ENCODE peak calls at places on chromosome 14, in five cellular contexts. C is HT1080, O is HFFc6, Z is left ventricle myocardium inferior, J is anterior cingulate cortex. W is an unnamed sample.
A peak's percentile ranks its signal among the peaks of the same experiment; 100 is the strongest.

GRCh38 chr14:88804035-88804434 is 11.3 kb upstream of the EML5 start:
- DNase-seq in J (no peak), Z (no peak), C (peak; percentile 52), O (peak; percentile 44), W (no peak)

GRCh38 chr14:96064866-96065265 is 25.7 kb downstream of the C14orf132 start:
- DNase-seq in O (no peak), C (no peak), J (no peak), Z (no peak), W (no peak)

GRCh38 chr14:24928501-24928900 is 121.4 kb downstream of the STXBP6 start:
- DNase-seq in Z (no peak), J (no peak), O (no peak), C (no peak), W (no peak)

GRCh38 chr14:78697341-78697740 is 527.2 kb downstream of the NRXN3 start:
- DNase-seq in C (peak; percentile 24), Z (no peak), O (peak; percentile 57), J (no peak), W (peak; percentile 33)

GRCh38 chr14:57487771-57488170 is 5.9 kb downstream of the CCDC198 start:
- DNase-seq in O (peak; percentile 15), J (no peak), C (peak; percentile 48), Z (no peak), W (no peak)

GRCh38 chr14:65134651-65135579 is 32.6 kb upstream of the MAX start:
- DNase-seq in Z (no peak), C (no peak), O (no peak), J (no peak), W (no peak)

GRCh38 chr14:60331201-60332045 is 82.4 kb downstream of the PPM1A start:
- DNase-seq in C (peak; percentile 47), Z (peak; percentile 35), J (peak; percentile 20), O (peak; percentile 10), W (peak; percentile 71)

GRCh38 chr14:77307099-77307496 is 13.6 kb downstream of the POMT2 start:
- DNase-seq in O (no peak), Z (no peak), J (peak; percentile 59), C (no peak), W (no peak)

GRCh38 chr14:63432228-63432627 is 110.9 kb downstream of the PPP2R5E start:
- DNase-seq in O (no peak), Z (no peak), C (no peak), J (no peak), W (no peak)

GRCh38 chr14:49960453-49960852 is 67.6 kb downstream of the ARF6 start:
- DNase-seq in O (no peak), Z (no peak), C (no peak), J (no peak), W (peak; percentile 50)

GRCh38 chr14:56423591-56423991 is 156.0 kb upstream of the TMEM260 start:
- DNase-seq in Z (no peak), O (no peak), C (peak; percentile 1), J (no peak), W (peak; percentile 4)

GRCh38 chr14:44490966-44491365 is 16.1 kb downstream of the FSCB start:
- DNase-seq in Z (no peak), O (no peak), J (no peak), C (no peak), W (no peak)

GRCh38 chr14:74275265-74275841 is 27.4 kb downstream of the ABCD4 start:
- DNase-seq in O (peak; percentile 67), C (peak; percentile 31), Z (no peak), J (no peak), W (no peak)

GRCh38 chr14:105646175-105646574 is 119.8 kb downstream of the TMEM121 start:
- DNase-seq in C (no peak), Z (no peak), J (no peak), O (no peak), W (peak; percentile 8)

GRCh38 chr14:34310724-34311123 is 151.3 kb downstream of the SPTSSA start:
- DNase-seq in O (no peak), C (no peak), J (no peak), Z (no peak), W (no peak)

GRCh38 chr14:62694075-62694474 is 351.2 kb downstream of the KCNH5 start:
- DNase-seq in O (no peak), C (peak; percentile 99), J (no peak), Z (no peak), W (peak; percentile 63)

GRCh38 chr14:54881761-54882401 is 20.7 kb downstream of the GCH1 start:
- DNase-seq in Z (no peak), J (no peak), C (peak; percentile 46), O (no peak), W (no peak)

GRCh38 chr14:70254476-70254961 is 65.8 kb upstream of the SLC8A3 start:
- DNase-seq in J (no peak), C (peak; percentile 48), Z (no peak), O (no peak), W (peak; percentile 68)

GRCh38 chr14:38502241-38502640 is 246.3 kb upstream of the CLEC14A start:
- DNase-seq in Z (no peak), J (no peak), O (no peak), C (no peak), W (peak; percentile 5)

GRCh38 chr14:29092121-29092520 is 325.5 kb downstream of the FOXG1 start:
- DNase-seq in J (no peak), Z (no peak), O (no peak), C (no peak), W (no peak)

GRCh38 chr14:64706552-64707193 is 2.4 kb downstream of the PLEKHG3 start:
- DNase-seq in C (no peak), Z (no peak), J (peak; percentile 79), O (no peak), W (no peak)

GRCh38 chr14:61452452-61452851 is 131.1 kb downstream of the PRKCH start:
- DNase-seq in J (no peak), O (no peak), Z (no peak), C (no peak), W (no peak)

GRCh38 chr14:68513838-68514610 is 278.8 kb downstream of the ZFP36L1 start:
- DNase-seq in Z (no peak), O (no peak), C (no peak), J (no peak), W (no peak)

GRCh38 chr14:78782551-78782950 is 612.4 kb downstream of the NRXN3 start:
- DNase-seq in O (no peak), J (no peak), Z (no peak), C (peak; percentile 11), W (peak; percentile 12)

GRCh38 chr14:98946995-98947394 is 325.0 kb downstream of the BCL11B start:
- DNase-seq in J (no peak), C (no peak), Z (peak; percentile 24), O (no peak), W (no peak)

GRCh38 chr14:70139384-70139783 is 49.4 kb downstream of the SLC8A3 start:
- DNase-seq in Z (no peak), C (no peak), J (no peak), O (no peak), W (no peak)

GRCh38 chr14:23285530-23286019 is 357 bp downstream of the HOMEZ start:
- DNase-seq in O (no peak), J (no peak), C (no peak), Z (no peak), W (no peak)

GRCh38 chr14:45091696-45092095 is 7.8 kb downstream of the PRPF39 start:
- DNase-seq in C (no peak), J (no peak), Z (no peak), O (no peak), W (peak; percentile 26)

W was measured in MCF 10A.